ENCODE peak calls at places on chromosomes 7 and 10, in eight cellular contexts. I is transverse colon; H is Calu3; M is left ventricle myocardium inferior; O is NCI-H1105; R is Right ventricle myocardium superior; D is CD4-positive, CD25-positive, alpha-beta regulatory T cell; A is NCI-H345. B is an unnamed sample.
A peak's percentile ranks its signal among the peaks of the same experiment; 100 is the strongest.

GRCh38 chr7:24197852-24198251 is 86.1 kb upstream of the NPY start:
- DNase-seq in I (no peak), H (no peak), M (no peak), O (no peak), R (no peak), D (no peak), A (no peak), B (no peak)

GRCh38 chr10:60238408-60239100 is 151.1 kb downstream of the ANK3 start:
- DNase-seq in I (no peak), H (peak; percentile 61), M (no peak), O (no peak), R (no peak), D (peak; percentile 25), A (peak; percentile 2), B (no peak)

GRCh38 chr10:61021926-61022325 is 77.9 kb upstream of the RHOBTB1 start:
- DNase-seq in I (no peak), H (no peak), M (no peak), O (no peak), R (no peak), D (no peak), A (no peak), B (no peak)

GRCh38 chr10:3785849-3786290 is 861 bp upstream of the KLF6 start:
- DNase-seq in I (peak; percentile 58), H (peak; percentile 55), M (no peak), O (no peak), R (peak; percentile 64), D (no peak), A (no peak), B (no peak)

GRCh38 chr10:62046522-62047239 is 145.2 kb downstream of the ARID5B start:
- DNase-seq in I (no peak), H (no peak), M (no peak), O (no peak), R (peak; percentile 40), D (peak; percentile 69), A (no peak), B (no peak)

GRCh38 chr10:63320683-63321082 is 145.1 kb downstream of the JMJD1C start:
- DNase-seq in I (no peak), H (no peak), M (no peak), O (no peak), R (no peak), D (no peak), A (no peak), B (no peak)

GRCh38 chr7:97104719-97105129 is 12.8 kb upstream of the SDHAF3 start:
- DNase-seq in I (peak; percentile 86), H (peak; percentile 85), M (peak; percentile 82), O (peak; percentile 55), R (peak; percentile 91), D (peak; percentile 62), A (peak; percentile 84), B (peak; percentile 54)

GRCh38 chr7:130369110-130369711 is 11.1 kb upstream of the CPA1 start:
- DNase-seq in I (no peak), H (no peak), M (no peak), O (no peak), R (no peak), D (peak; percentile 68), A (peak; percentile 14), B (no peak)

GRCh38 chr10:5895804-5896203 is 5.8 kb downstream of the FBH1 start:
- DNase-seq in I (peak; percentile 36), H (no peak), M (no peak), O (no peak), R (no peak), D (peak; percentile 85), A (no peak), B (no peak)

GRCh38 chr7:23022258-23022745 is 8.4 kb upstream of the HYCC1 start:
- DNase-seq in I (no peak), H (peak; percentile 10), M (no peak), O (no peak), R (no peak), D (peak; percentile 65), A (no peak), B (no peak)

GRCh38 chr10:178208-178607 is 43.0 kb downstream of the ZMYND11 start:
- DNase-seq in I (no peak), H (no peak), M (no peak), O (no peak), R (no peak), D (peak; percentile 30), A (peak; percentile 1), B (no peak)

GRCh38 chr10:47381427-47382379 is 2.4 kb downstream of the ZNF488 start:
- DNase-seq in I (no peak), H (no peak), M (no peak), O (no peak), R (no peak), D (no peak), A (no peak), B (no peak)

GRCh38 chr10:98262571-98262970 is 5.4 kb downstream of the LOXL4 start:
- DNase-seq in I (no peak), H (peak; percentile 50), M (peak; percentile 59), O (no peak), R (peak; percentile 81), D (peak; percentile 10), A (peak; percentile 2), B (peak; percentile 64)

GRCh38 chr10:100786591-100786990 is 41.2 kb downstream of the PAX2 start:
- DNase-seq in I (no peak), H (no peak), M (no peak), O (no peak), R (no peak), D (no peak), A (no peak), B (no peak)

GRCh38 chr10:34286136-34286739 is 528.9 kb downstream of the PARD3 start:
- DNase-seq in I (no peak), H (no peak), M (no peak), O (no peak), R (no peak), D (no peak), A (no peak), B (peak; percentile 30)

GRCh38 chr10:6649107-6649720 is 69.1 kb upstream of the PRKCQ start:
- DNase-seq in I (no peak), H (no peak), M (no peak), O (no peak), R (no peak), D (no peak), A (no peak), B (no peak)

GRCh38 chr7:23157679-23158078 is 24.2 kb upstream of the NUP42 start:
- DNase-seq in I (no peak), H (no peak), M (no peak), O (no peak), R (no peak), D (no peak), A (no peak), B (no peak)

B was measured in gastrocnemius medialis.